ENCODE peak calls at places on chromosomes 16 and 17, in four cellular contexts. U is PC-3, B is HFFc6, L is GM23248. S is an unnamed sample.

GRCh38 chr16:86365513-86366040 is 144.8 kb upstream of the FOXF1 start:
- DNase-seq in B (no peak), U (no peak), L (no peak), S (no peak)

GRCh38 chr17:74296548-74296936 is 22.5 kb downstream of the DNAI2 start:
- DNase-seq in L (peak), B (peak), U (peak), S (peak)

GRCh38 chr16:19844945-19845641 is 39.6 kb downstream of the GPRC5B start:
- DNase-seq in B (peak), U (peak), L (peak), S (no peak)

GRCh38 chr17:7141824-7142223 is 27.2 kb upstream of the ASGR2 start:
- DNase-seq in L (no peak), U (peak), B (no peak), S (peak)

GRCh38 chr17:56681561-56682266 is 88.2 kb downstream of the NOG start:
- DNase-seq in U (peak), B (peak), L (peak), S (peak)

GRCh38 chr17:29583324-29584248 is 5.9 kb downstream of the GIT1 start:
- DNase-seq in U (no peak), B (no peak), L (no peak), S (peak)

GRCh38 chr16:66720766-66721165 is 24.2 kb upstream of the CMTM4 start:
- DNase-seq in L (peak), B (peak), U (no peak), S (no peak)

GRCh38 chr17:5078106-5079028 is at the start of gene ZFP3:
- DNase-seq in L (peak), U (peak), B (no peak), S (no peak)

GRCh38 chr17:45809484-45809883 is 25.4 kb downstream of the CRHR1 start:
- DNase-seq in U (no peak), B (no peak), L (no peak), S (no peak)

GRCh38 chr16:86044241-86044671 is 145.3 kb downstream of the IRF8 start:
- DNase-seq in U (peak), L (peak), B (peak), S (peak)

GRCh38 chr16:55018881-55019280 is 88.2 kb downstream of the IRX5 start:
- DNase-seq in U (no peak), B (no peak), L (no peak), S (peak)

GRCh38 chr16:59690216-59690615 is 956.1 kb upstream of the GOT2 start:
- DNase-seq in L (no peak), U (no peak), B (no peak), S (no peak)

GRCh38 chr17:61862105-61862574 is 1.2 kb downstream of the BRIP1 start:
- DNase-seq in U (peak), L (peak), B (no peak), S (no peak)

GRCh38 chr17:41537614-41537954 is 9.5 kb upstream of the KRT19 start:
- DNase-seq in B (no peak), U (no peak), L (no peak), S (peak)

GRCh38 chr16:64077242-64077641 is 1044.6 kb downstream of the CDH11 start:
- DNase-seq in L (no peak), U (no peak), B (no peak), S (no peak)

GRCh38 chr16:47905771-47906170 is 250.0 kb downstream of the ABCC12 start:
- DNase-seq in L (peak), B (peak), U (peak), S (peak)

GRCh38 chr17:34781571-34782108 is 179.6 kb downstream of the CCT6B start:
- DNase-seq in U (no peak), B (peak), L (peak), S (no peak)

S was measured in islet precursor cell.